ENCODE peak calls at places on chromosomes 1 and 21, in nine cellular contexts. G, H, P, Z, K, S, R, M and N are unnamed samples.

GRCh38 chr1:163068716-163069115 is 445 bp upstream of the RGS4 start:
- DNase-seq in G (peak), H (no peak), P (no peak), Z (no peak), K (no peak), S (no peak), R (no peak), M (no peak), N (no peak)

GRCh38 chr21:39317134-39318090 is 4.0 kb upstream of the BRWD1 start:
- DNase-seq in G (no peak), H (no peak), P (no peak), Z (no peak), K (no peak), S (no peak), R (peak), M (no peak), N (no peak)

GRCh38 chr1:44433209-44433608 is 28.2 kb downstream of the RNF220 start:
- DNase-seq in G (peak), H (no peak), P (no peak), Z (no peak), K (no peak), S (no peak), R (no peak), M (no peak), N (no peak)

GRCh38 chr1:52045236-52045635 is 9.8 kb downstream of the TXNDC12 start:
- DNase-seq in G (no peak), H (no peak), P (no peak), Z (no peak), K (no peak), S (no peak), R (no peak), M (no peak), N (no peak)

GRCh38 chr21:46205121-46205520 is 20.9 kb upstream of the SPATC1L start:
- DNase-seq in G (no peak), H (no peak), P (no peak), Z (no peak), K (no peak), S (no peak), R (no peak), M (no peak), N (no peak)

GRCh38 chr1:200153277-200154055 is 126.0 kb downstream of the NR5A2 start:
- DNase-seq in G (no peak), H (no peak), P (no peak), Z (no peak), K (no peak), S (no peak), R (no peak), M (no peak), N (no peak)

GRCh38 chr1:67850151-67850551 is 16.9 kb upstream of the GNG12 start:
- DNase-seq in G (peak), H (peak), P (no peak), Z (no peak), K (no peak), S (no peak), R (peak), M (no peak), N (no peak)

GRCh38 chr21:35202431-35202830 is 153.3 kb upstream of the RUNX1 start:
- DNase-seq in G (peak), H (no peak), P (no peak), Z (no peak), K (no peak), S (no peak), R (no peak), M (no peak), N (no peak)

GRCh38 chr1:235450886-235451457 is 53.3 kb downstream of the B3GALNT2 start:
- DNase-seq in G (no peak), H (no peak), P (no peak), Z (no peak), K (no peak), S (no peak), R (peak), M (no peak), N (no peak)

GRCh38 chr1:22717038-22717758 is 6.6 kb downstream of the EPHB2 start:
- DNase-seq in G (no peak), H (no peak), P (no peak), Z (no peak), K (peak), S (no peak), R (no peak), M (no peak), N (no peak)

GRCh38 chr1:165877940-165878556 is 50.6 kb downstream of the UCK2 start:
- DNase-seq in G (no peak), H (no peak), P (no peak), Z (no peak), K (no peak), S (no peak), R (no peak), M (no peak), N (no peak)

GRCh38 chr1:205041998-205042910 is 758 bp upstream of the CNTN2 start:
- DNase-seq in G (no peak), H (no peak), P (no peak), Z (no peak), K (no peak), S (no peak), R (no peak), M (no peak), N (no peak)

GRCh38 chr1:156510709-156511108 is 10.1 kb upstream of the MEF2D start:
- DNase-seq in G (peak), H (no peak), P (peak), Z (peak), K (peak), S (peak), R (peak), M (no peak), N (peak)

GRCh38 chr1:164250365-164250764 is 308.6 kb upstream of the PBX1 start:
- DNase-seq in G (no peak), H (no peak), P (no peak), Z (no peak), K (no peak), S (no peak), R (no peak), M (no peak), N (no peak)

GRCh38 chr1:61397495-61397894 is 315.1 kb downstream of the NFIA start:
- DNase-seq in G (no peak), H (no peak), P (no peak), Z (no peak), K (no peak), S (no peak), R (no peak), M (no peak), N (no peak)

GRCh38 chr1:205950280-205950679 is 7.0 kb upstream of the SLC26A9 start:
- DNase-seq in G (peak), H (no peak), P (no peak), Z (peak), K (no peak), S (peak), R (peak), M (no peak), N (no peak)

GRCh38 chr1:116738673-116739370 is 15.4 kb upstream of the CD2 start:
- DNase-seq in G (no peak), H (no peak), P (no peak), Z (no peak), K (no peak), S (no peak), R (no peak), M (no peak), N (no peak)

GRCh38 chr1:44884746-44885145 is 41.7 kb upstream of the PTCH2 start:
- DNase-seq in G (no peak), H (no peak), P (peak), Z (no peak), K (no peak), S (peak), R (peak), M (no peak), N (no peak)

GRCh38 chr1:75159154-75159553 is 25.0 kb downstream of the LHX8 start:
- DNase-seq in G (no peak), H (no peak), P (no peak), Z (no peak), K (no peak), S (no peak), R (no peak), M (no peak), N (no peak)

GRCh38 chr1:213385201-213385600 is 334.2 kb downstream of the RPS6KC1 start:
- DNase-seq in G (no peak), H (no peak), P (no peak), Z (no peak), K (no peak), S (no peak), R (no peak), M (no peak), N (no peak)
- H3K27ac ChIP-seq in G (no peak), H (no peak), P (no peak), Z (no peak), K (no peak), S (no peak), R (no peak), M (no peak), N (no peak)

DNA sequence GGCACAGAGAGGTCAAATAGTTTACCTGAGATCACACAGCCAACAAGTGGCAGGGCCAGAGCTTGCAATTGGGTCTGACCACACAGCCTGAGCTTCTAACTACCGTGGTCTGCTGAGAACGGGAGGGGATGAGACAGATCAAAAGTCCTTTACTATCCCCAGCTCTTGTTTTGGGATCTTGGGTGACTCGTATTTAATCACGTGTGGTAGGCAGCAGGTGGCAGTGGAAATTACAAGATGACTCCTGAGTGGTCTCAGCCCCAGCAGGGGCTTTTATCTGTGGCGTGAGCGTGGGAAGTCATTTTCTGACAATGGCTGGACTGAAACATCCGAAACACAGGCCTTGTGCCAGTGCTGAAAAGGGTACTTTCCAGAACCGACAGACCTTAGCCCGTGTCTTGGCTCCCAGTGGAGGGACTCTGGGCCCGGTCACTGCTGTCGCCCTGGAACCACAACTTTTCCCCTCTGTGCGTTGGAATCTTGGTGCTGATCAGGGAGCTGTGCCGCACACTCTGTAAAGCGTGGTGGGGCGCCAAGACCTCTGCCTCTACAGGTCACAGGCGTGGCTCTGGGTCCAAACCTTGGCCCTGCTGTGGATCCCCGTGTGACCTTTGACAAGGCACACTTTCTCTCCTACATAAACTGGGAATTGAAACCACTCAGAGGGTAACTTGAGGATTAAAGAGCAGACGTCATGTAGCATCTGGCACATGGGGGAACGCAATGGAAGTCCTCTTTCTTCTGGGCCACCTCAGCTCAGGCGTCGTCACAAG is 12.0 kb downstream of the THEMIS2 start:
- DNase-seq in G (no peak), H (no peak), P (peak), Z (no peak), K (peak), S (no peak), R (peak), M (no peak), N (no peak)
- TF ChIP-seq POLR2A in G (no peak), H (no peak), P (no peak), Z (no peak), K (no peak), S (no peak), R (no peak), M (no peak), N (no peak)

GRCh38 chr1:81183157-81183952 is 617.4 kb upstream of the ADGRL2 start:
- DNase-seq in G (no peak), H (no peak), P (no peak), Z (no peak), K (no peak), S (no peak), R (no peak), M (no peak), N (no peak)
- H3K4me3 ChIP-seq in G (no peak), H (no peak), P (no peak), Z (no peak), K (no peak), S (no peak), R (no peak), M (no peak), N (no peak)

GRCh38 chr1:42752284-42752683 is 12.2 kb upstream of the CLDN19 start:
- DNase-seq in G (no peak), H (no peak), P (no peak), Z (no peak), K (no peak), S (no peak), R (no peak), M (no peak), N (no peak)

GRCh38 chr1:42748021-42748420 is 8.0 kb upstream of the CLDN19 start:
- DNase-seq in G (no peak), H (no peak), P (no peak), Z (no peak), K (no peak), S (no peak), R (no peak), M (no peak), N (no peak)

GRCh38 chr1:42748461-42749410 is 8.7 kb upstream of the CLDN19 start:
- DNase-seq in G (no peak), H (no peak), P (no peak), Z (no peak), K (no peak), S (no peak), R (peak), M (no peak), N (no peak)

GRCh38 chr1:42747125-42747524 is 7.1 kb upstream of the CLDN19 start:
- DNase-seq in G (no peak), H (no peak), P (peak), Z (no peak), K (peak), S (no peak), R (peak), M (peak), N (no peak)

DNA sequence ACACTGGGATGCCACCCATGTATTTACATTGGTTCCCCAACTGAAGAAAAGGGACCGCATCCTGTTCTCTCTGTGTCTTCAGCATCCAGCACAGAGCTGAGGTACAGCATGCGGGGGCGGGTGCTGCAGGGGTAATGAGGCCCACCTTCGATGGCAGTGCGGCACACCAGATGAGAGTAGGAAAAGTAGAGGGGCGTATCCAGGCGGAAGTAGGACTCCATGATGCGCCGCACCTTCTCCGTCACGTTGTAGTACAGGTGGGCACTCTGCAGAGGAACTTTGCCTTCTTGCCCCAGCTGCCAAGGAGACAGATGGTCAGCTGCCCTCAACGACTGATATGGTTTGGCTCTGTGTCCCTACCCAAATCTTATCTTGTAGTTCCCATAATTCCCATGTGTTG is 10.0 kb upstream of the CLDN19 start:
- DNase-seq in G (no peak), H (no peak), P (no peak), Z (no peak), K (no peak), S (no peak), R (no peak), M (no peak), N (no peak)
- H3K27ac ChIP-seq in G (no peak), H (no peak), P (no peak), Z (no peak), K (no peak), S (no peak), R (no peak), M (no peak), N (no peak)